ENCODE peak calls at places on chromosomes 6 and 20, in seven cellular contexts. J, K, I, T, G, Z and F are unnamed samples.

GRCh38 chr20:41563087-41563486 is 55.1 kb downstream of the CHD6 start:
- DNase-seq in J (no peak), K (no peak), I (no peak), T (no peak), G (no peak), Z (no peak), F (no peak)

GRCh38 chr6:56724455-56724854 is 81.8 kb upstream of the DST start:
- DNase-seq in J (no peak), K (no peak), I (no peak), T (no peak), G (no peak), Z (no peak), F (no peak)

GRCh38 chr6:148239215-148239614 is 103.4 kb upstream of the SASH1 start:
- DNase-seq in J (no peak), K (no peak), I (no peak), T (no peak), G (no peak), Z (no peak), F (no peak)

GRCh38 chr20:39855056-39855455 is 834.0 kb downstream of the MAFB start:
- DNase-seq in J (no peak), K (no peak), I (no peak), T (no peak), G (no peak), Z (no peak), F (no peak)

GRCh38 chr6:128493877-128494276 is 26.5 kb downstream of the PTPRK start:
- DNase-seq in J (peak), K (no peak), I (no peak), T (no peak), G (no peak), Z (no peak), F (no peak)

GRCh38 chr20:10505320-10506226 is 70.5 kb downstream of the SLX4IP start:
- DNase-seq in J (no peak), K (no peak), I (no peak), T (no peak), G (no peak), Z (peak), F (no peak)

GRCh38 chr6:143940011-143940597 is 68.0 kb downstream of the PLAGL1 start:
- DNase-seq in J (peak), K (no peak), I (no peak), T (peak), G (peak), Z (peak), F (no peak)

GRCh38 chr20:36908603-36909002 is 32.7 kb downstream of the TLDC2 start:
- DNase-seq in J (no peak), K (no peak), I (no peak), T (no peak), G (no peak), Z (no peak), F (no peak)

GRCh38 chr20:4328541-4328940 is 313.2 kb upstream of the RNF24 start:
- DNase-seq in J (no peak), K (no peak), I (no peak), T (no peak), G (no peak), Z (no peak), F (no peak)

GRCh38 chr20:31721408-31722332 is 998 bp downstream of the BCL2L1 start:
- DNase-seq in J (no peak), K (no peak), I (peak), T (no peak), G (no peak), Z (no peak), F (no peak)

GRCh38 chr6:137874204-137875001 is 7.3 kb downstream of the TNFAIP3 start:
- DNase-seq in J (no peak), K (no peak), I (no peak), T (no peak), G (peak), Z (no peak), F (no peak)

GRCh38 chr20:60160451-60160850 is 202.2 kb downstream of the CDH26 start:
- DNase-seq in J (no peak), K (no peak), I (no peak), T (no peak), G (no peak), Z (no peak), F (no peak)

GRCh38 chr6:166010585-166010984 is 157.1 kb downstream of the TBXT start:
- DNase-seq in J (no peak), K (no peak), I (no peak), T (no peak), G (no peak), Z (no peak), F (no peak)

GRCh38 chr20:17442588-17442987 is 88.6 kb downstream of the BFSP1 start:
- DNase-seq in J (no peak), K (no peak), I (no peak), T (no peak), G (no peak), Z (no peak), F (no peak)

GRCh38 chr6:21102624-21103023 is 490.9 kb upstream of the SOX4 start:
- DNase-seq in J (no peak), K (no peak), I (no peak), T (no peak), G (no peak), Z (no peak), F (no peak)

GRCh38 chr6:37320649-37321048 is 33.1 kb upstream of the RNF8 start:
- DNase-seq in J (no peak), K (no peak), I (no peak), T (no peak), G (no peak), Z (no peak), F (no peak)

GRCh38 chr20:24097051-24097450 is 108.5 kb upstream of the GGTLC1 start:
- DNase-seq in J (no peak), K (no peak), I (no peak), T (no peak), G (no peak), Z (no peak), F (no peak)

GRCh38 chr20:49497217-49497560 is 14.7 kb upstream of the KCNB1 start:
- DNase-seq in J (no peak), K (no peak), I (no peak), T (no peak), G (no peak), Z (peak), F (no peak)

GRCh38 chr6:149014631-149015171 is 267.9 kb downstream of the UST start:
- DNase-seq in J (no peak), K (no peak), I (no peak), T (no peak), G (no peak), Z (no peak), F (no peak)

GRCh38 chr20:36307412-36308317 is 1.5 kb downstream of the DLGAP4 start:
- DNase-seq in J (no peak), K (no peak), I (peak), T (no peak), G (no peak), Z (no peak), F (no peak)

GRCh38 chr20:8094845-8095244 is 37.2 kb upstream of the PLCB1 start:
- DNase-seq in J (no peak), K (no peak), I (no peak), T (peak), G (no peak), Z (no peak), F (no peak)

GRCh38 chr6:90284745-90285481 is 11.7 kb downstream of the BACH2 start:
- DNase-seq in J (peak), K (peak), I (no peak), T (peak), G (peak), Z (no peak), F (no peak)

GRCh38 chr20:46512943-46513844 is at the start of gene ZNF334:
- DNase-seq in J (no peak), K (peak), I (peak), T (no peak), G (no peak), Z (peak), F (peak)

GRCh38 chr6:126531840-126532239 is 191.9 kb downstream of the CENPW start:
- DNase-seq in J (no peak), K (no peak), I (no peak), T (no peak), G (no peak), Z (no peak), F (no peak)

GRCh38 chr6:122977180-122977579 is 18.9 kb upstream of the CLVS2 start:
- DNase-seq in J (no peak), K (no peak), I (no peak), T (no peak), G (no peak), Z (no peak), F (no peak)

GRCh38 chr20:19981091-19981490 is 36.1 kb upstream of the NAA20 start:
- DNase-seq in J (no peak), K (no peak), I (no peak), T (no peak), G (peak), Z (no peak), F (no peak)

GRCh38 chr6:39887692-39888450 is 46.4 kb downstream of the MOCS1 start:
- DNase-seq in J (no peak), K (peak), I (peak), T (peak), G (peak), Z (peak), F (peak)

GRCh38 chr6:43970913-43971775 is 156.1 kb downstream of the MRPL14 start:
- DNase-seq in J (no peak), K (no peak), I (no peak), T (no peak), G (no peak), Z (no peak), F (no peak)

GRCh38 chr20:57795977-57796560 is 86.3 kb upstream of the PMEPA1 start:
- DNase-seq in J (no peak), K (no peak), I (no peak), T (no peak), G (no peak), Z (no peak), F (no peak)

GRCh38 chr6:3542032-3542640 is 85.3 kb upstream of the SLC22A23 start:
- DNase-seq in J (no peak), K (no peak), I (no peak), T (no peak), G (no peak), Z (no peak), F (no peak)

GRCh38 chr6:110828396-110828795 is 13.1 kb upstream of the CDK19 start:
- DNase-seq in J (no peak), K (peak), I (no peak), T (no peak), G (no peak), Z (no peak), F (no peak)

GRCh38 chr6:150142304-150142656 is 564 bp upstream of the PPP1R14C start:
- DNase-seq in J (no peak), K (no peak), I (peak), T (peak), G (peak), Z (no peak), F (no peak)

GRCh38 chr6:116450769-116451740 is 10.1 kb upstream of the CALHM6 start:
- DNase-seq in J (no peak), K (no peak), I (no peak), T (no peak), G (no peak), Z (no peak), F (no peak)

GRCh38 chr6:141877275-141877983 is 255.3 kb upstream of the GJE1 start:
- DNase-seq in J (no peak), K (no peak), I (no peak), T (no peak), G (no peak), Z (no peak), F (no peak)

GRCh38 chr6:168181316-168181715 is 102.3 kb upstream of the FRMD1 start:
- DNase-seq in J (no peak), K (no peak), I (no peak), T (no peak), G (no peak), Z (no peak), F (no peak)

GRCh38 chr20:51220293-51220706 is 197.4 kb upstream of the KCNG1 start:
- DNase-seq in J (no peak), K (peak), I (peak), T (no peak), G (peak), Z (peak), F (peak)

GRCh38 chr6:1316482-1317220 is 4.8 kb downstream of the FOXQ1 start:
- DNase-seq in J (no peak), K (no peak), I (no peak), T (no peak), G (peak), Z (peak), F (no peak)

GRCh38 chr20:25077610-25078169 is 4.3 kb downstream of the VSX1 start:
- DNase-seq in J (no peak), K (no peak), I (peak), T (no peak), G (peak), Z (no peak), F (no peak)

GRCh38 chr20:44031001-44031574 is 116.4 kb downstream of the TOX2 start:
- DNase-seq in J (no peak), K (no peak), I (no peak), T (no peak), G (no peak), Z (no peak), F (no peak)

GRCh38 chr6:31580446-31580755 is 1.8 kb downstream of the LTB start:
- DNase-seq in J (no peak), K (no peak), I (no peak), T (no peak), G (no peak), Z (no peak), F (no peak)